ENCODE peak calls at places on chromosome 10, in six cellular contexts. H, V, N, X, U and M are unnamed samples.

GRCh38 chr10:131000737-131001136 is 310.8 kb downstream of the TCERG1L start:
- DNase-seq in H (no peak), V (peak; percentile 1), N (no peak), X (no peak), U (no peak), M (no peak)

GRCh38 chr10:59561397-59562121 is 148.1 kb downstream of the SLC16A9 start:
- DNase-seq in H (no peak), V (no peak), N (no peak), X (no peak), U (peak; percentile 71), M (peak; percentile 18)

GRCh38 chr10:118545381-118545780 is 50.1 kb downstream of the PRLHR start:
- DNase-seq in H (no peak), V (no peak), N (no peak), X (no peak), U (no peak), M (no peak)

GRCh38 chr10:96082153-96082552 is 38.8 kb downstream of the CCNJ start:
- DNase-seq in H (no peak), V (no peak), N (no peak), X (no peak), U (no peak), M (no peak)

GRCh38 chr10:19702215-19702614 is 114.0 kb upstream of the PLXDC2 start:
- DNase-seq in H (no peak), V (no peak), N (peak; percentile 33), X (peak; percentile 5), U (peak; percentile 55), M (peak; percentile 71)

GRCh38 chr10:100008142-100008522 is 1.6 kb downstream of the DNMBP start:
- DNase-seq in H (no peak), V (no peak), N (peak; percentile 55), X (peak; percentile 61), U (no peak), M (no peak)

GRCh38 chr10:1954339-1954738 is 217.0 kb upstream of the ADARB2 start:
- DNase-seq in H (no peak), V (no peak), N (no peak), X (no peak), U (no peak), M (no peak)

GRCh38 chr10:62461120-62461519 is 87.0 kb downstream of the ZNF365 start:
- DNase-seq in H (no peak), V (no peak), N (no peak), X (no peak), U (no peak), M (no peak)

GRCh38 chr10:105974803-105975456 is 1189.6 kb downstream of the SORCS1 start:
- DNase-seq in H (no peak), V (no peak), N (peak; percentile 44), X (peak; percentile 44), U (peak; percentile 10), M (peak; percentile 22)

GRCh38 chr10:132255489-132256344 is 52.0 kb downstream of the STK32C start:
- DNase-seq in H (no peak), V (no peak), N (no peak), X (no peak), U (no peak), M (no peak)

GRCh38 chr10:86888585-86889381 is 68.6 kb downstream of the MMRN2 start:
- DNase-seq in H (no peak), V (no peak), N (peak; percentile 67), X (peak; percentile 82), U (peak; percentile 33), M (peak; percentile 27)

GRCh38 chr10:76946268-76946667 is 691.3 kb downstream of the KCNMA1 start:
- DNase-seq in H (no peak), V (no peak), N (peak; percentile 75), X (peak; percentile 53), U (peak; percentile 43), M (peak; percentile 15)

GRCh38 chr10:470339-471003 is 219.0 kb downstream of the DIP2C start:
- DNase-seq in H (no peak), V (no peak), N (no peak), X (no peak), U (no peak), M (no peak)

GRCh38 chr10:23755557-23755956 is 316.7 kb downstream of the OTUD1 start:
- DNase-seq in H (no peak), V (no peak), N (no peak), X (no peak), U (no peak), M (no peak)

GRCh38 chr10:31099664-31100063 is 68.0 kb upstream of the ZNF438 start:
- DNase-seq in H (no peak), V (no peak), N (no peak), X (no peak), U (no peak), M (peak; percentile 58)

GRCh38 chr10:95279042-95279820 is 11.6 kb downstream of the PDLIM1 start:
- DNase-seq in H (no peak), V (no peak), N (peak; percentile 56), X (peak; percentile 77), U (no peak), M (peak; percentile 59)

GRCh38 chr10:29957887-29958330 is 101.5 kb downstream of the JCAD start:
- DNase-seq in H (peak; percentile 92), V (no peak), N (peak; percentile 36), X (no peak), U (no peak), M (peak; percentile 89)

GRCh38 chr10:66564341-66564740 is 361.5 kb upstream of the LRRTM3 start:
- DNase-seq in H (no peak), V (no peak), N (no peak), X (no peak), U (peak; percentile 4), M (no peak)

GRCh38 chr10:24432478-24433416 is 223.8 kb downstream of the KIAA1217 start:
- DNase-seq in H (no peak), V (no peak), N (no peak), X (peak; percentile 34), U (no peak), M (no peak)

GRCh38 chr10:27713906-27714305 is 31.7 kb downstream of the MKX start:
- DNase-seq in H (no peak), V (no peak), N (peak; percentile 40), X (peak; percentile 38), U (peak; percentile 78), M (peak; percentile 21)

GRCh38 chr10:124632064-124632531 is 112.1 kb downstream of the FAM53B start:
- DNase-seq in H (no peak), V (no peak), N (no peak), X (no peak), U (no peak), M (peak; percentile 93)

GRCh38 chr10:104297697-104298660 is 29.0 kb downstream of the GSTO2 start:
- DNase-seq in H (no peak), V (peak; percentile 72), N (no peak), X (peak; percentile 86), U (no peak), M (peak; percentile 57)

GRCh38 chr10:118927317-118927716 is 102.2 kb upstream of the NANOS1 start:
- DNase-seq in H (no peak), V (no peak), N (no peak), X (no peak), U (no peak), M (no peak)

GRCh38 chr10:5692476-5693358 is 8.1 kb downstream of the TASOR2 start:
- DNase-seq in H (peak; percentile 66), V (peak; percentile 78), N (peak; percentile 30), X (peak; percentile 25), U (no peak), M (peak; percentile 76)

GRCh38 chr10:119286516-119286915 is 79.1 kb downstream of the GRK5 start:
- DNase-seq in H (no peak), V (no peak), N (no peak), X (no peak), U (no peak), M (no peak)

GRCh38 chr10:91536790-91537189 is 96.1 kb downstream of the PPP1R3C start:
- DNase-seq in H (no peak), V (no peak), N (no peak), X (no peak), U (no peak), M (peak; percentile 18)

GRCh38 chr10:70541738-70542564 is 60.6 kb downstream of the PRF1 start:
- DNase-seq in H (no peak), V (no peak), N (no peak), X (no peak), U (no peak), M (no peak)